ENCODE peak calls at places on chromosomes 3 and 15, in six cellular contexts. Q, W, P, E, V and A are unnamed samples.

GRCh38 chr3:187798531-187799520 is 53.6 kb upstream of the BCL6 start:
- DNase-seq in E (no peak), W (no peak), V (no peak), Q (peak; percentile 48), P (no peak), A (no peak)

GRCh38 chr3:30156586-30157498 is 449.6 kb upstream of the TGFBR2 start:
- DNase-seq in P (peak; percentile 6), Q (no peak), E (no peak), W (no peak), V (no peak), A (peak; percentile 7)

GRCh38 chr3:22907796-22908195 is 295.3 kb upstream of the UBE2E2 start:
- DNase-seq in W (no peak), V (no peak), Q (no peak), P (no peak), E (no peak), A (no peak)

GRCh38 chr3:112973325-112974177 is 1.4 kb downstream of the CD200R1 start:
- DNase-seq in V (peak; percentile 27), W (no peak), E (no peak), P (no peak), Q (no peak), A (no peak)

GRCh38 chr3:31462050-31462569 is 70.6 kb upstream of the STT3B start:
- DNase-seq in V (no peak), Q (peak; percentile 38), P (no peak), E (no peak), W (no peak), A (no peak)

GRCh38 chr3:41881233-41881821 is 80.6 kb downstream of the ULK4 start:
- DNase-seq in Q (peak; percentile 22), V (no peak), P (peak; percentile 39), E (peak; percentile 27), W (peak; percentile 57), A (peak; percentile 19)

GRCh38 chr3:132638721-132639120 is 20.9 kb downstream of the ACAD11 start:
- DNase-seq in W (no peak), V (no peak), E (no peak), Q (no peak), P (no peak), A (no peak)

GRCh38 chr3:14124223-14124614 is 451 bp downstream of the CHCHD4 start:
- DNase-seq in E (peak; percentile 29), V (peak; percentile 54), W (peak; percentile 84), P (peak; percentile 50), Q (peak; percentile 66), A (no peak)

GRCh38 chr3:115825046-115825445 is 201.7 kb downstream of the GAP43 start:
- DNase-seq in W (no peak), V (no peak), P (peak; percentile 49), E (peak; percentile 32), Q (peak; percentile 38), A (no peak)

GRCh38 chr3:45272828-45273470 is 46.9 kb upstream of the TMEM158 start:
- DNase-seq in W (no peak), P (no peak), E (no peak), Q (no peak), V (no peak), A (no peak)

GRCh38 chr3:111712294-111713180 is 117.4 kb upstream of the ZBED2 start:
- DNase-seq in V (no peak), E (peak; percentile 78), W (no peak), Q (peak; percentile 56), P (no peak), A (no peak)

GRCh38 chr3:111668912-111669488 is 73.9 kb upstream of the ZBED2 start:
- DNase-seq in W (peak; percentile 37), E (peak; percentile 79), V (no peak), P (peak; percentile 78), Q (peak; percentile 71), A (peak; percentile 40)

GRCh38 chr3:125128861-125129501 is 73.2 kb upstream of the HEG1 start:
- DNase-seq in P (peak; percentile 88), W (no peak), E (peak; percentile 51), Q (peak; percentile 84), V (no peak), A (peak; percentile 48)

GRCh38 chr15:90099868-90100854 is 2.1 kb downstream of the IDH2 start:
- DNase-seq in E (no peak), Q (no peak), V (no peak), W (peak; percentile 75), P (peak; percentile 65), A (no peak)

GRCh38 chr15:44810237-44810636 is 73.9 kb downstream of the TRIM69 start:
- DNase-seq in E (no peak), V (no peak), W (no peak), P (no peak), Q (no peak), A (no peak)

GRCh38 chr3:8500966-8501365 is 657 bp upstream of the LMCD1 start:
- DNase-seq in P (no peak), W (no peak), Q (no peak), V (no peak), E (no peak), A (no peak)

GRCh38 chr3:43773273-43774104 is 82.8 kb downstream of the ABHD5 start:
- DNase-seq in W (peak; percentile 16), E (no peak), P (no peak), V (no peak), Q (peak; percentile 85), A (peak; percentile 46)

GRCh38 chr15:69861331-69862171 is 236.2 kb downstream of the TLE3 start:
- DNase-seq in V (no peak), Q (peak; percentile 93), W (no peak), P (peak; percentile 18), E (peak; percentile 26), A (peak; percentile 56)

GRCh38 chr15:57384024-57384423 is 7.7 kb downstream of the CGNL1 start:
- DNase-seq in W (peak; percentile 31), V (no peak), Q (no peak), P (no peak), E (no peak), A (no peak)

GRCh38 chr3:172317984-172318383 is 130.3 kb downstream of the GHSR start:
- DNase-seq in P (peak; percentile 93), W (no peak), V (no peak), E (peak; percentile 75), Q (peak; percentile 73), A (peak; percentile 73)

GRCh38 chr3:194730369-194730768 is 44.7 kb downstream of the FAM43A start:
- DNase-seq in E (no peak), P (peak; percentile 21), W (no peak), Q (peak; percentile 48), V (no peak), A (peak; percentile 96)

GRCh38 chr3:11641316-11641682 is 2.4 kb downstream of the VGLL4 start:
- DNase-seq in W (no peak), V (no peak), P (peak; percentile 36), Q (no peak), E (no peak), A (no peak)

GRCh38 chr15:74240002-74240568 is 4.0 kb downstream of the CCDC33 start:
- DNase-seq in E (peak; percentile 97), W (peak; percentile 86), P (peak; percentile 83), Q (peak; percentile 67), V (no peak), A (peak; percentile 99)

GRCh38 chr3:23590874-23591273 is 214.9 kb upstream of the UBE2E1 start:
- DNase-seq in P (no peak), V (no peak), Q (no peak), E (no peak), W (no peak), A (no peak)

GRCh38 chr3:27345493-27345892 is 23.7 kb downstream of the NEK10 start:
- DNase-seq in E (no peak), V (no peak), W (no peak), P (no peak), Q (no peak), A (no peak)

GRCh38 chr15:82832601-82833209 is 23.3 kb downstream of the WHAMM start:
- DNase-seq in V (no peak), W (peak; percentile 55), E (peak; percentile 98), Q (no peak), P (peak; percentile 87), A (peak; percentile 92)

GRCh38 chr15:49313650-49314049 is 109.4 kb upstream of the FGF7 start:
- DNase-seq in P (peak; percentile 86), V (no peak), Q (peak; percentile 42), E (peak; percentile 31), W (no peak), A (peak; percentile 6)

GRCh38 chr15:95263751-95264150 is 1032.4 kb downstream of the MCTP2 start:
- DNase-seq in W (no peak), E (no peak), Q (no peak), V (no peak), P (peak; percentile 71), A (no peak)

GRCh38 chr3:100068758-100069345 is 45.4 kb downstream of the FILIP1L start:
- DNase-seq in W (peak; percentile 74), P (peak; percentile 74), V (peak; percentile 57), E (peak; percentile 25), Q (peak; percentile 80), A (no peak)

GRCh38 chr15:91782221-91782620 is 71.3 kb upstream of the SLCO3A1 start:
- DNase-seq in W (no peak), V (no peak), P (no peak), E (no peak), Q (no peak), A (no peak)

GRCh38 chr15:64096486-64097431 is 977 bp downstream of the SNX1 start:
- DNase-seq in W (no peak), E (no peak), Q (peak; percentile 52), P (peak; percentile 38), V (no peak), A (peak; percentile 32)

GRCh38 chr3:152121292-152121654 is 147.5 kb upstream of the MBNL1 start:
- DNase-seq in E (peak; percentile 82), W (no peak), P (peak; percentile 84), V (no peak), Q (no peak), A (no peak)

GRCh38 chr3:89948008-89948407 is 840.6 kb downstream of the EPHA3 start:
- DNase-seq in Q (no peak), E (no peak), V (no peak), P (no peak), W (no peak), A (no peak)